ENCODE peak calls at places on chromosomes 4 and X, in five cellular contexts. E is endodermal cell, A is SHP77 treated with DMSO at 0.1 percent for 48 hours, I is IMR-90, Z is prostate gland. P is an unnamed sample.

GRCh38 chrX:132187451-132187850 is 31.8 kb downstream of the RAP2C start:
- DNase-seq in E (no peak), A (no peak), Z (no peak), I (no peak), P (no peak)

GRCh38 chr4:73978886-73979285 is 2.9 kb downstream of the PF4 start:
- DNase-seq in A (no peak), Z (no peak), E (no peak), I (peak; percentile 93), P (no peak)

GRCh38 chr4:87540176-87541058 is 11.2 kb upstream of the SPARCL1 start:
- DNase-seq in E (no peak), A (no peak), I (peak; percentile 56), Z (no peak), P (no peak)

GRCh38 chr4:24856586-24856985 is 56.3 kb downstream of the CCDC149 start:
- DNase-seq in A (no peak), E (peak; percentile 55), I (peak; percentile 67), Z (no peak), P (no peak)

GRCh38 chr4:156615066-156615514 is 356.5 kb downstream of the PDGFC start:
- DNase-seq in E (no peak), Z (no peak), A (no peak), I (peak; percentile 92), P (no peak)

GRCh38 chr4:16001484-16001858 is 38.5 kb upstream of the FGFBP2 start:
- DNase-seq in E (peak; percentile 90), I (peak; percentile 72), Z (peak; percentile 35), A (peak; percentile 2), P (peak; percentile 43)

GRCh38 chr4:86279247-86279960 is 80.4 kb downstream of the MAPK10 start:
- DNase-seq in A (no peak), Z (no peak), E (no peak), I (no peak), P (no peak)

GRCh38 chr4:80237992-80238391 is 28.5 kb upstream of the FGF5 start:
- DNase-seq in I (peak; percentile 96), Z (no peak), A (no peak), E (no peak), P (no peak)

GRCh38 chrX:22164770-22165388 is 107.8 kb upstream of the CBLL2 start:
- DNase-seq in Z (no peak), I (peak; percentile 36), E (no peak), A (no peak), P (no peak)

GRCh38 chr4:8607603-8608481 is 15.3 kb downstream of the CPZ start:
- DNase-seq in I (no peak), Z (no peak), E (peak; percentile 95), A (no peak), P (no peak)

GRCh38 chr4:143700420-143701352 is at the start of gene FREM3:
- DNase-seq in A (no peak), E (peak; percentile 84), I (no peak), Z (no peak), P (no peak)

GRCh38 chr4:105280338-105280809 is 133.7 kb downstream of the TET2 start:
- DNase-seq in A (no peak), I (peak; percentile 97), Z (no peak), E (no peak), P (no peak)

GRCh38 chr4:58962424-58962823 is 1852.2 kb upstream of the IGFBP7 start:
- DNase-seq in A (no peak), Z (no peak), I (no peak), E (no peak), P (no peak)

GRCh38 chrX:42678133-42678532 is 99.8 kb downstream of the PPP1R2C start:
- DNase-seq in I (no peak), E (no peak), Z (no peak), A (no peak), P (no peak)

GRCh38 chr4:61772116-61772515 is 572.0 kb downstream of the ADGRL3 start:
- DNase-seq in Z (no peak), E (no peak), I (no peak), A (no peak), P (no peak)

GRCh38 chrX:129705377-129705925 is 33.3 kb upstream of the XPNPEP2 start:
- DNase-seq in Z (no peak), I (no peak), A (no peak), E (peak; percentile 7), P (no peak)

GRCh38 chr4:185730387-185730786 is 81.6 kb downstream of the SORBS2 start:
- DNase-seq in E (no peak), I (no peak), Z (no peak), A (no peak), P (no peak)

GRCh38 chr4:7218686-7219085 is 26.3 kb downstream of the SORCS2 start:
- DNase-seq in Z (no peak), A (no peak), E (no peak), I (no peak), P (no peak)

GRCh38 chr4:17098401-17098800 is 200.0 kb upstream of the LDB2 start:
- DNase-seq in I (no peak), Z (no peak), A (no peak), E (no peak), P (no peak)

GRCh38 chrX:150446151-150446550 is 83.0 kb downstream of the MAMLD1 start:
- DNase-seq in A (no peak), Z (no peak), E (no peak), I (no peak), P (no peak)